ENCODE peak calls at places on chromosomes 7 and 10, in four cellular contexts. One of them, this sample, is unnamed.
A peak's percentile ranks its signal among the peaks of the same experiment; 100 is the strongest.

GRCh38 chr10:116134316-116134715 is 138.7 kb downstream of the GFRA1 start:
- DNase-seq in SJSA1: no peak
- DNase-seq in naive thymus-derived CD4-positive, alpha-beta T cell: no peak
- DNase-seq in CD8-positive, alpha-beta memory T cell: no peak
- DNase-seq in this sample: no peak

GRCh38 chr7:4683884-4684565 is 1.9 kb downstream of the FOXK1 start:
- DNase-seq in SJSA1: peak; percentile 87
- DNase-seq in naive thymus-derived CD4-positive, alpha-beta T cell: peak; percentile 80
- DNase-seq in CD8-positive, alpha-beta memory T cell: peak; percentile 29
- DNase-seq in this sample: peak; percentile 38

GRCh38 chr10:4196948-4197390 is 412.0 kb upstream of the KLF6 start:
- DNase-seq in SJSA1: no peak
- DNase-seq in naive thymus-derived CD4-positive, alpha-beta T cell: no peak
- DNase-seq in CD8-positive, alpha-beta memory T cell: no peak
- DNase-seq in this sample: no peak

GRCh38 chr10:11724938-11725776 is 17.0 kb upstream of the ECHDC3 start:
- DNase-seq in SJSA1: no peak
- DNase-seq in naive thymus-derived CD4-positive, alpha-beta T cell: peak; percentile 25
- DNase-seq in CD8-positive, alpha-beta memory T cell: no peak
- DNase-seq in this sample: peak; percentile 18

GRCh38 chr7:99019523-99020412 is 124.1 kb downstream of the SMURF1 start:
- DNase-seq in SJSA1: no peak
- DNase-seq in naive thymus-derived CD4-positive, alpha-beta T cell: no peak
- DNase-seq in CD8-positive, alpha-beta memory T cell: no peak
- DNase-seq in this sample: no peak

GRCh38 chr7:55548295-55548731 is 24.0 kb downstream of the VOPP1 start:
- DNase-seq in SJSA1: no peak
- DNase-seq in naive thymus-derived CD4-positive, alpha-beta T cell: no peak
- DNase-seq in CD8-positive, alpha-beta memory T cell: no peak
- DNase-seq in this sample: no peak

GRCh38 chr10:70816220-70816894 is 609 bp downstream of the SGPL1 start:
- DNase-seq in SJSA1: peak; percentile 76
- DNase-seq in naive thymus-derived CD4-positive, alpha-beta T cell: peak; percentile 27
- DNase-seq in CD8-positive, alpha-beta memory T cell: peak; percentile 13
- DNase-seq in this sample: peak; percentile 80

GRCh38 chr10:102906507-102906906 is 11.6 kb upstream of the CNNM2 start:
- DNase-seq in SJSA1: no peak
- DNase-seq in naive thymus-derived CD4-positive, alpha-beta T cell: no peak
- DNase-seq in CD8-positive, alpha-beta memory T cell: no peak
- DNase-seq in this sample: no peak

GRCh38 chr7:5350600-5351385 is 68.0 kb downstream of the SLC29A4 start:
- DNase-seq in SJSA1: no peak
- DNase-seq in naive thymus-derived CD4-positive, alpha-beta T cell: no peak
- DNase-seq in CD8-positive, alpha-beta memory T cell: no peak
- DNase-seq in this sample: no peak

GRCh38 chr7:152025937-152026890 is 740 bp downstream of the GALNT11 start:
- DNase-seq in SJSA1: no peak
- DNase-seq in naive thymus-derived CD4-positive, alpha-beta T cell: no peak
- DNase-seq in CD8-positive, alpha-beta memory T cell: no peak
- DNase-seq in this sample: no peak

GRCh38 chr7:7770228-7770627 is 51.8 kb upstream of the RPA3 start:
- DNase-seq in SJSA1: no peak
- DNase-seq in naive thymus-derived CD4-positive, alpha-beta T cell: no peak
- DNase-seq in CD8-positive, alpha-beta memory T cell: no peak
- DNase-seq in this sample: no peak

GRCh38 chr7:68078311-68078710 is 1081.7 kb downstream of the TYW1 start:
- DNase-seq in SJSA1: no peak
- DNase-seq in naive thymus-derived CD4-positive, alpha-beta T cell: no peak
- DNase-seq in CD8-positive, alpha-beta memory T cell: no peak
- DNase-seq in this sample: no peak

GRCh38 chr10:127945335-127945734 is 38.4 kb downstream of the PTPRE start:
- DNase-seq in SJSA1: peak; percentile 60
- DNase-seq in naive thymus-derived CD4-positive, alpha-beta T cell: no peak
- DNase-seq in CD8-positive, alpha-beta memory T cell: no peak
- DNase-seq in this sample: no peak

GRCh38 chr7:3140834-3141233 is 97.2 kb upstream of the CARD11 start:
- DNase-seq in SJSA1: no peak
- DNase-seq in naive thymus-derived CD4-positive, alpha-beta T cell: no peak
- DNase-seq in CD8-positive, alpha-beta memory T cell: no peak
- DNase-seq in this sample: no peak

GRCh38 chr7:157279973-157280841 is 56.6 kb upstream of the DNAJB6 start:
- DNase-seq in SJSA1: no peak
- DNase-seq in naive thymus-derived CD4-positive, alpha-beta T cell: no peak
- DNase-seq in CD8-positive, alpha-beta memory T cell: no peak
- DNase-seq in this sample: no peak

GRCh38 chr7:3156508-3156907 is 112.8 kb upstream of the CARD11 start:
- DNase-seq in SJSA1: no peak
- DNase-seq in naive thymus-derived CD4-positive, alpha-beta T cell: no peak
- DNase-seq in CD8-positive, alpha-beta memory T cell: no peak
- DNase-seq in this sample: no peak

GRCh38 chr10:77163670-77164348 is 473.8 kb downstream of the KCNMA1 start:
- DNase-seq in SJSA1: peak; percentile 83
- DNase-seq in naive thymus-derived CD4-positive, alpha-beta T cell: no peak
- DNase-seq in CD8-positive, alpha-beta memory T cell: no peak
- DNase-seq in this sample: no peak

GRCh38 chr10:37844644-37845043 is 12.8 kb downstream of the ZNF248 start:
- DNase-seq in SJSA1: no peak
- DNase-seq in naive thymus-derived CD4-positive, alpha-beta T cell: no peak
- DNase-seq in CD8-positive, alpha-beta memory T cell: no peak
- DNase-seq in this sample: no peak

DNA sequence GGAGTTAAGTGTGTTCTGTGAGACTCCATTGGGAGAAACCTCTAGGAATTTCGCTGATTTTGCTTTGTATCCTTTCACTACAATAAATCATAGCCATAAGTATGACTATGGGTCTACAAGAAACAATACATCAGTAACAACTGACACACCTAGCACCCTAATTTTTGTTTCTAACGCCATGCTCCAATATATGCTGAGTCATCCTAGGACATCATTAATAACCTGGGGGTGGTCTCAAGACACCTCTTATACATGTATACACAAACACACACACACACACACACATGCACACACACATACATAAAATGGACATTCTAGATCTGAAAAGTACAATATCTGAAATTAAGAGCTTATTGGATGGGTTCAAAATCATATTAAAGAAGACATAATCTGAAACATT is 18.2 kb downstream of the ZNF248 start:
- DNase-seq in SJSA1: no peak
- DNase-seq in naive thymus-derived CD4-positive, alpha-beta T cell: no peak
- DNase-seq in CD8-positive, alpha-beta memory T cell: no peak
- DNase-seq in this sample: no peak
- H3K9me3 ChIP-seq in SJSA1: no peaks in the 10 kb centered on the region
- H3K9me3 ChIP-seq in naive thymus-derived CD4-positive, alpha-beta T cell: no peaks in the 10 kb centered on the region
- H3K9me3 ChIP-seq in CD8-positive, alpha-beta memory T cell: peaks cover 3% of the 10 kb centered on the region
- H3K9me3 ChIP-seq in this sample: no peaks in the 10 kb centered on the region

GRCh38 chr10:26445411-26446031 is 7.4 kb downstream of the APBB1IP start:
- DNase-seq in SJSA1: no peak
- DNase-seq in naive thymus-derived CD4-positive, alpha-beta T cell: no peak
- DNase-seq in CD8-positive, alpha-beta memory T cell: no peak
- DNase-seq in this sample: no peak
- H3K4me3 ChIP-seq in SJSA1: no peak overlapping the region
- H3K4me3 ChIP-seq in naive thymus-derived CD4-positive, alpha-beta T cell: no peak overlapping the region
- H3K4me3 ChIP-seq in CD8-positive, alpha-beta memory T cell: no peak overlapping the region
- H3K4me3 ChIP-seq in this sample: no peak overlapping the region

GRCh38 chr10:86855503-86855902 is 99.1 kb downstream of the BMPR1A start:
- DNase-seq in SJSA1: no peak
- DNase-seq in naive thymus-derived CD4-positive, alpha-beta T cell: no peak
- DNase-seq in CD8-positive, alpha-beta memory T cell: no peak
- DNase-seq in this sample: no peak
- H3K4me1 ChIP-seq in SJSA1: peaks cover 15% of the 10 kb centered on the region
- H3K4me1 ChIP-seq in naive thymus-derived CD4-positive, alpha-beta T cell: no peaks in the 10 kb centered on the region
- H3K4me1 ChIP-seq in CD8-positive, alpha-beta memory T cell: no peaks in the 10 kb centered on the region
- H3K4me1 ChIP-seq in this sample: peaks cover 45% of the 10 kb centered on the region

GRCh38 chr7:71237945-71238344 is 106.0 kb downstream of the GALNT17 start:
- DNase-seq in SJSA1: no peak
- DNase-seq in naive thymus-derived CD4-positive, alpha-beta T cell: no peak
- DNase-seq in CD8-positive, alpha-beta memory T cell: no peak
- DNase-seq in this sample: no peak

GRCh38 chr7:71239517-71239916 is 107.6 kb downstream of the GALNT17 start:
- DNase-seq in SJSA1: no peak
- DNase-seq in naive thymus-derived CD4-positive, alpha-beta T cell: no peak
- DNase-seq in CD8-positive, alpha-beta memory T cell: no peak
- DNase-seq in this sample: no peak

GRCh38 chr7:71235263-71235662 is 103.3 kb downstream of the GALNT17 start:
- DNase-seq in SJSA1: no peak
- DNase-seq in naive thymus-derived CD4-positive, alpha-beta T cell: no peak
- DNase-seq in CD8-positive, alpha-beta memory T cell: no peak
- DNase-seq in this sample: no peak

GRCh38 chr7:71238541-71238940 is 106.6 kb downstream of the GALNT17 start:
- DNase-seq in SJSA1: no peak
- DNase-seq in naive thymus-derived CD4-positive, alpha-beta T cell: no peak
- DNase-seq in CD8-positive, alpha-beta memory T cell: no peak
- DNase-seq in this sample: no peak

DNA sequence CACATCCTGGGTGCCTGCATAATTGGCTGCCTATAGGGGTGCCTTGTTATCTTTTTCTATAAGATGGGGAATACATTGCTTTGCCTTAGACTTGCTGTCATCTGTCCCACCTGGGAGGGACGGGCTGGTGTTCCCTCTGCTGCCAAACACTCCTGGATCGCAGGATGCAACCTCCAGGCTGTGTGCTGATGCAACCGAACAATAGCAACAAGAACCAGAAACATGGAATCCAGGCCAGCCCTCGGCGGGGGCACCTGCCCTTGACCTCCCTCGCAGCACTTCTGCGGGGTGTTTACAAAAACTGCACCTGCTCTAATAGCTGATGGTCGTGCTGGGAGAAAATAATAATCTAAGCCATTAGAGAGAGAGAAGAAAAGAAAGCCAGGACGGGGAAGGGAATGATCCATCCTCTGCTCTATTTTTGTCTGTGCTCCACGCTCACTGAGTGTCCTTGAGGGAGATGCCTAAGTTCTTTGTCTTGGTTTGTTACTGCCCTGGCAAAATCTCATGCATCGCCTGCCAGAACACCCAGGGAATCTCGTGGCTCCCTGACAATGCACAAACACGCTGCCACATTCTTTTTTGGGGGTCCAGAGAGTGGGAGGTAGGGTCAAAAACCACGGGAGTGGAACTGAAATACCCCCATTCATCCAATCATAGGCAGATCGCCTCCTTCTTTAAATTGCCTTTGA is 104.7 kb downstream of the GALNT17 start:
- DNase-seq in SJSA1: no peak
- DNase-seq in naive thymus-derived CD4-positive, alpha-beta T cell: no peak
- DNase-seq in CD8-positive, alpha-beta memory T cell: no peak
- DNase-seq in this sample: no peak
- H3K9me3 ChIP-seq in SJSA1: peaks cover 3% of the 10 kb centered on the region
- H3K9me3 ChIP-seq in naive thymus-derived CD4-positive, alpha-beta T cell: no peaks in the 10 kb centered on the region
- H3K9me3 ChIP-seq in CD8-positive, alpha-beta memory T cell: no peaks in the 10 kb centered on the region
- H3K9me3 ChIP-seq in this sample: no peaks in the 10 kb centered on the region

DNA sequence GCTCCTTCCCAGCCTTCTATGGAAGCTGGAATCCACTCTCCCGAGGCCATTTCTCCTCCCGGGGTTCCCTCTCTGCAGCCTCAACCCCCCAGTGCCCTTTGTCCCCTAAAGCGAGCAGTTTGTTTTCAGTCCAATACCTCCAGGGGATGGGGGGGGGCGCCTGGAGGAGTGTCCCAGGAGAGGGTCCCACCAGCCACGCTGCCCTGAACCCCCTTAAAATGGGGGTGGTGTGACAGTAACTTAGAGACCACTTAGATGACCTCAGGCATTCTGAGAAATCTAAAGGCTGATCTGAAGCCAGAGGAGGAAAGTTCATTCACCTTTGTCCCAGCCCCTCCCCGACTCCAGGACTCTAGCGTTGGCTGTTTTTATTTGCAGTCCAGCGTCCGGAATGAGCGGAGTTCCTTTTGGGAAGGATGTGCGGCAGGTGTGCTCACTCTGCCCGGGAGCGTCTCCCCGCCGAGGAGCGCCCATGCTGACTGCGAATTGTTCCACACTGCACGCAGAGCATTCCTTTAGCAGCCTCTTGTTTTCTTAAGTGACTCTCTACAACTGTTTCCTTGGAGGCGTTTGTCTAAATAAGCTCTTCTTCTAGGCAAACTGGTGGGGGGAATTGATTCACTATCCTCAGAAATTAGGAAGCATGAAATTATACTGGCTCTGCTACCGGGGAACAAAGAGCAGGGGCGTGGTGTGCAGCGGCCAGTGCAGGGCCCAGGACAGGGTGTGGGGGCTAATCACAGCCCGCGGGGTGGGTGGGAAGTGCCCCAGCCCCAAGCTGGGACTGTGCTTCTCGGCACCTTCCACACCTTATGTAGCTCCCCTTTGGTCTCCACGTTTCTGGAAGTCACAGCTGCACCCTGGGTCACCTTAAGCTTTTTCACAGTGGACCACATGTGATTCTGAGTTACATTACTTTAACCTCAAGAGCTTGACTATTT is 46.3 kb downstream of the SYPL1 start:
- DNase-seq in SJSA1: no peak
- DNase-seq in naive thymus-derived CD4-positive, alpha-beta T cell: no peak
- DNase-seq in CD8-positive, alpha-beta memory T cell: no peak
- DNase-seq in this sample: no peak
- H3K4me3 ChIP-seq in SJSA1: no peak overlapping the region
- H3K4me3 ChIP-seq in naive thymus-derived CD4-positive, alpha-beta T cell: no peak overlapping the region
- H3K4me3 ChIP-seq in CD8-positive, alpha-beta memory T cell: no peak overlapping the region
- H3K4me3 ChIP-seq in this sample: no peak overlapping the region

GRCh38 chr10:986881-987634 is 1.2 kb upstream of the GTPBP4 start:
- DNase-seq in SJSA1: peak; percentile 89
- DNase-seq in naive thymus-derived CD4-positive, alpha-beta T cell: no peak
- DNase-seq in CD8-positive, alpha-beta memory T cell: no peak
- DNase-seq in this sample: no peak

GRCh38 chr10:987635-987905 is 664 bp upstream of the GTPBP4 start:
- DNase-seq in SJSA1: no peak
- DNase-seq in naive thymus-derived CD4-positive, alpha-beta T cell: no peak
- DNase-seq in CD8-positive, alpha-beta memory T cell: no peak
- DNase-seq in this sample: peak; percentile 44

GRCh38 chr10:987906-988666 is at the start of gene GTPBP4:
- DNase-seq in SJSA1: peak; percentile 98
- DNase-seq in naive thymus-derived CD4-positive, alpha-beta T cell: peak; percentile 98
- DNase-seq in CD8-positive, alpha-beta memory T cell: peak; percentile 94
- DNase-seq in this sample: peak; percentile 98

GRCh38 chr10:985361-985760 is 2.9 kb upstream of the GTPBP4 start:
- DNase-seq in SJSA1: no peak
- DNase-seq in naive thymus-derived CD4-positive, alpha-beta T cell: no peak
- DNase-seq in CD8-positive, alpha-beta memory T cell: no peak
- DNase-seq in this sample: no peak

DNA sequence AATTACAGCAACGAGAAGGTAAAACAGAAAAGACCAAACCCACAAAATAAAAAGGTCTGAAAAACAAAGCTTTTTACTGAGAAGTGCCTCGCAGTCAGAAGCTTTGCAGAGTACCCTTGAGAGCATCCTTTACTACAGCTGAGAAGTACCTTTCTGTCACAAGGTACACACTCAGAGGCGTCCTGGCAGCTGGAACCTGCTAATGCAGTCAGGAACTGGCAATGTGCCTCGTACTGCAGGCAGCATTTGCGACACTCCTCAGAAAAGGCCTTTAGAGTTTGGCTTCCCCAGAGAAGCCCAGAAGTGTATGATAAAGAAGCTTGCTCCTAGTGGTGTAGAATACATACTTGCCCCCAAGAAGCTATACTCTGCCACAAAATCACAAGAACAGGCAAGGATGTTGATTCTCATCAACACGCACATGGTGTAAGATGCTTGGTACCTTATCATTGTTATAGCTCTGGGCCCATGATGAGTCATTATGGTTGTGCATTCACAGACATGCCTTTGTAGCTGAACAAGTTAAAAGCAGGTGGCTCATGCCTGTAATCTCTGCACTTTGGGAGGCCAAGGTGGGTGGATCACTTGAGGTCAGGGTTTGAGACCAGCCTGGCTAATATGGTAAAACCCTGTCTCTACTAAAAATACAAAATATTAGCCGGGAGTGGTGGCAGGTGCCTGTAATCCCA is 2.0 kb upstream of the GTPBP4 start:
- DNase-seq in SJSA1: peak; percentile 62
- DNase-seq in naive thymus-derived CD4-positive, alpha-beta T cell: no peak
- DNase-seq in CD8-positive, alpha-beta memory T cell: no peak
- DNase-seq in this sample: no peak
- H3K4me1 ChIP-seq in SJSA1: peaks cover 46% of the 10 kb centered on the region
- H3K4me1 ChIP-seq in naive thymus-derived CD4-positive, alpha-beta T cell: peaks cover 19% of the 10 kb centered on the region
- H3K4me1 ChIP-seq in CD8-positive, alpha-beta memory T cell: peaks cover 30% of the 10 kb centered on the region
- H3K4me1 ChIP-seq in this sample: peaks cover 10% of the 10 kb centered on the region